ENCODE peak calls at places on chromosomes 4 and X, in four cellular contexts. F is HepG2, X is K562, D is GM12878. S is an unnamed sample.

GRCh38 chr4:176011523-176011922 is 54.1 kb upstream of the WDR17 start:
- DNase-seq in F (no peak), X (no peak), D (peak), S (no peak)

GRCh38 chrX:43860646-43861370 is 21.4 kb downstream of the MAOB start:
- DNase-seq in F (peak), X (no peak), D (no peak), S (no peak)

GRCh38 chrX:86436116-86436515 is 287.9 kb downstream of the DACH2 start:
- DNase-seq in F (no peak), X (no peak), D (no peak), S (no peak)

GRCh38 chrX:140733766-140734342 is 24.3 kb downstream of the LINC00632 start:
- DNase-seq in F (peak), X (peak), D (no peak), S (peak)

GRCh38 chrX:121356850-121357171 is 309.4 kb downstream of the GLUD2 start:
- DNase-seq in F (no peak), X (no peak), D (no peak), S (no peak)

GRCh38 chr4:24471623-24472510 is 112.5 kb downstream of the DHX15 start:
- DNase-seq in F (no peak), X (no peak), D (no peak), S (no peak)

GRCh38 chrX:134482371-134482770 is 22.4 kb downstream of the HPRT1 start:
- DNase-seq in F (no peak), X (no peak), D (no peak), S (no peak)

GRCh38 chr4:141220271-141220654 is 432 bp upstream of the ZNF330 start:
- DNase-seq in F (no peak), X (no peak), D (no peak), S (no peak)

GRCh38 chr4:101232074-101232776 is 115.1 kb downstream of the PPP3CA start:
- DNase-seq in F (no peak), X (no peak), D (no peak), S (no peak)

GRCh38 chrX:80808854-80809493 is 703 bp downstream of the BRWD3 start:
- DNase-seq in F (no peak), X (no peak), D (no peak), S (no peak)

GRCh38 chrX:65697915-65698796 is 30.7 kb downstream of the MSN start:
- DNase-seq in F (no peak), X (peak), D (peak), S (no peak)

GRCh38 chr4:57943672-57944071 is 833.5 kb upstream of the IGFBP7 start:
- DNase-seq in F (no peak), X (no peak), D (no peak), S (no peak)

GRCh38 chr4:1968667-1969295 is 40.0 kb downstream of the NELFA start:
- DNase-seq in F (no peak), X (no peak), D (no peak), S (no peak)

GRCh38 chrX:9148626-9149385 is 114.9 kb upstream of the FAM9B start:
- DNase-seq in F (no peak), X (no peak), D (no peak), S (no peak)

GRCh38 chrX:12013220-12013619 is 125.1 kb upstream of the FRMPD4 start:
- DNase-seq in F (no peak), X (no peak), D (no peak), S (no peak)

GRCh38 chr4:25552580-25553271 is 102.9 kb upstream of the SLC34A2 start:
- DNase-seq in F (no peak), X (no peak), D (no peak), S (no peak)

GRCh38 chr4:13364178-13364577 is 120.0 kb downstream of the RAB28 start:
- DNase-seq in F (no peak), X (no peak), D (no peak), S (no peak)

GRCh38 chr4:13367244-13367643 is 116.9 kb downstream of the RAB28 start:
- DNase-seq in F (peak), X (no peak), D (no peak), S (no peak)

GRCh38 chr4:13367691-13368090 is 116.4 kb downstream of the RAB28 start:
- DNase-seq in F (no peak), X (no peak), D (no peak), S (no peak)

GRCh38 chr4:13365195-13365594 is 118.9 kb downstream of the RAB28 start:
- DNase-seq in F (no peak), X (no peak), D (no peak), S (no peak)

GRCh38 chr4:13364653-13365052 is 119.5 kb downstream of the RAB28 start:
- DNase-seq in F (no peak), X (no peak), D (no peak), S (no peak)
- TF ChIP-seq FOXK2 in F (no peak), X (no peak), D (no peak), S (no peak)

GRCh38 chr4:39036172-39036571 is 4.0 kb upstream of the TMEM156 start:
- DNase-seq in F (peak), X (no peak), D (no peak), S (no peak)
- TF ChIP-seq FOXK2 in F (no peak), X (no peak), D (no peak), S (no peak)

GRCh38 chrX:78383594-78383993 is 56.2 kb upstream of the CYSLTR1 start:
- DNase-seq in F (no peak), X (no peak), D (no peak), S (no peak)

GRCh38 chrX:78387364-78387763 is 60.0 kb upstream of the CYSLTR1 start:
- DNase-seq in F (no peak), X (no peak), D (no peak), S (no peak)

GRCh38 chrX:78378476-78379115 is 51.2 kb upstream of the CYSLTR1 start:
- DNase-seq in F (no peak), X (no peak), D (no peak), S (no peak)

GRCh38 chrX:78388663-78389062 is 61.3 kb upstream of the CYSLTR1 start:
- DNase-seq in F (no peak), X (no peak), D (no peak), S (no peak)

DNA sequence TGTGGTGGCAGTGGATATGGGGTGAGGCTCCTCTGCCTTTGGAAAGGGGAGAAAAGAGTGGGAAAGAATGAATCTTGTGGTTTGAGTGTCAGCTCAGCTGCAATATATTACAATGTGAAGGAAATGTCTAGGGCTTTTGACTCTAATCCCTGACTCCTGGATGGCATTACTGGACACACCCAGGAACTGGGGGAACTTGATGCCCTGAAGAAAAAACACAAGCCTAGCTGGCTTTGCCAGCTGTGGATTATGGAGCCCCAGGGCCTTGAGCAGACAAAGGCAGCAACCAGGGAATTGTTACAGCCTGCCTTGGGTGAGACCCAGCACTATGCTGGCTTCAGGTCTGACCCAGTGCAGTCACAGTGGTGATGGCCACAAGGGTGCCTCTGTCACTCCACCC is 57.1 kb upstream of the CYSLTR1 start:
- DNase-seq in F (no peak), X (no peak), D (no peak), S (no peak)
- TF ChIP-seq FOXK2 in F (no peak), X (no peak), D (no peak), S (no peak)

GRCh38 chr4:145808021-145808650 is 128.2 kb downstream of the C4orf51 start:
- DNase-seq in F (peak), X (peak), D (peak), S (peak)

GRCh38 chr4:145808848-145809512 is 129.0 kb downstream of the C4orf51 start:
- DNase-seq in F (no peak), X (no peak), D (no peak), S (no peak)

GRCh38 chr4:145804134-145804533 is 124.2 kb downstream of the C4orf51 start:
- DNase-seq in F (peak), X (no peak), D (no peak), S (no peak)

GRCh38 chr4:145805490-145805889 is 125.5 kb downstream of the C4orf51 start:
- DNase-seq in F (peak), X (peak), D (no peak), S (no peak)
- TF ChIP-seq FOXK2 in F (no peak), X (no peak), D (no peak), S (no peak)

DNA sequence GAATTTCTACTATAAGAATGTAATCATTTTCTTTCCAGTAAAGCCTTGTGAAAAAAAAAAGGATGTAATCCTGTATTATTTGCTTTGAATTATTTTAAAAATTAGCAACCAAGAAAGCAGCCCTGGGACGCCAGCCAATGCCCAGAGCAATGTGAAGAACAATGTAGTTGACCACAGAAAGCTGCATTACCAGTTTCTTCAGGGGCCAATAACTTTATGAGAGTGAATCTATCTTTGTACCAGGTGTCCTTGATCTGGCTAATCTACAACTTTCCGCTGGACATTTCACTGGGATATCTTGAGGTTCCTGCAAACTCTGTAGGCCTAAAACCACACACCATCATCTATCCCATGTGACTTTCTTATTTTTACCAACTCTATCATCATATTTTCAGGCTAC is 7.6 kb upstream of the KLHL2 start:
- DNase-seq in F (no peak), X (no peak), D (no peak), S (no peak)
- TF ChIP-seq FOXK2 in F (no peak), X (no peak), D (no peak), S (no peak)

DNA sequence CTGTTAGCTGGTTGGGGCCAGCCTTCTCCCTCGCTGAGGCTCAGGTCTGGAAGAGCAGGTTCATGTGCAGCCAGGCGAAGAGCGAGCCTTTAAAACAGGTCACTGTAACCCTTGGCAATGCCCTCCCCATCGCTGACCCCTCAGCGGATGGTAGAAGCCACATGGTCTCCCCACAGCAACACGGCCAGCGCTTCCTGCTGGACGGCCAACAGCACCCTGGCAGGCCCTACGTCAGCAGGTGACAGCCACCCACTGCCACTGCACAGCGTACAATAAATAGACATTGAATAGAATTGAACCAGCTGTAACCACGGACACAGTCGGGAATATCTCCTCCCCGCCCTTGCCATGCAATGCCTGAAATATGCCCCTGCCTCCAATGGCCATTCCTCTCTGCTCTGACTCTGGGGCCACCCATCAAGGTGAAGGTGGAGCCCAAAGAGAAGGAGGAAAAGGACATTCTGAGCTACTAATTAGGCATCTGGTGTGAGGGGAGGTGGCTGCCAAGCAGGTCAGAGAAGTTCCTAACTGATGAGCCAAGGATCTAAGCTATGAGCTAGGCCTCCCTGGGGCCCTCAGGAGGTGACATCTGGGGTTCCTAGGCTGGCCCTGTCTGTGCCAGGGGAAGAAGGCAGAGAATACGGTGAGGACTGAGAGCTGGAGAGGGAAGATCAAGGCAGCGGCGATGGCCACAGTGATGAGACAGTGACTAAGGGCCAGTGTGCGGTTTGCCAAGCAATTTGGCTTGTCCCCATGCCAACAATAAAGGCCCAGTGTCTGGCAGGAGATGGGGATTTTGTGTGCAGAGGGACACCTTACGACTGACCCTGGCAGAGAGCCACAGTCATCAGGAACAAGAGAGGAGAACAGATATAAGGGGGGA is 202.3 kb downstream of the BCOR start:
- DNase-seq in F (no peak), X (no peak), D (no peak), S (no peak)
- TF ChIP-seq FOXK2 in F (no peak), X (no peak), D (no peak), S (no peak)